ENCODE peak calls at places on chromosomes 3 and 15, in six cellular contexts. I, M, V, D, H and L are unnamed samples.
A peak's percentile ranks its signal among the peaks of the same experiment; 100 is the strongest.

GRCh38 chr3:166889241-166889640 is 490.9 kb downstream of the ZBBX start:
- DNase-seq in D (no peak), H (no peak), M (no peak), I (no peak), V (no peak), L (no peak)

GRCh38 chr3:191356586-191357439 is 26.5 kb upstream of the UTS2B start:
- DNase-seq in D (no peak), V (peak; percentile 68), M (no peak), I (peak; percentile 69), H (peak; percentile 63), L (no peak)

GRCh38 chr15:60744826-60745225 is 265.9 kb upstream of the ICE2 start:
- DNase-seq in D (no peak), H (no peak), V (no peak), M (no peak), I (peak; percentile 71), L (no peak)

GRCh38 chr15:83206971-83207621 is 527 bp downstream of the HDGFL3 start:
- DNase-seq in I (peak; percentile 70), D (peak; percentile 75), V (peak; percentile 27), M (peak; percentile 69), H (no peak), L (peak; percentile 73)

GRCh38 chr3:151315136-151315535 is 1.5 kb downstream of the GPR87 start:
- DNase-seq in H (peak; percentile 56), V (peak; percentile 67), M (no peak), D (no peak), I (no peak), L (no peak)

GRCh38 chr15:96750361-96750760 is 419.9 kb downstream of the NR2F2 start:
- DNase-seq in I (no peak), V (no peak), M (no peak), H (no peak), D (no peak), L (no peak)

GRCh38 chr15:33119865-33120264 is 74.6 kb downstream of the FMN1 start:
- DNase-seq in I (no peak), M (no peak), H (no peak), D (no peak), V (no peak), L (no peak)

GRCh38 chr15:88250826-88251225 is 5.7 kb downstream of the NTRK3 start:
- DNase-seq in V (no peak), I (no peak), D (no peak), H (no peak), M (no peak), L (no peak)

GRCh38 chr15:85411992-85412538 is 31.7 kb downstream of the AKAP13 start:
- DNase-seq in M (no peak), I (no peak), H (peak; percentile 75), D (no peak), V (peak; percentile 31), L (no peak)

GRCh38 chr3:39281533-39281932 is 1.7 kb upstream of the CX3CR1 start:
- DNase-seq in D (no peak), H (no peak), I (no peak), M (no peak), V (no peak), L (no peak)

GRCh38 chr3:169765281-169765624 is 393 bp upstream of the TERC start:
- DNase-seq in I (no peak), M (no peak), H (no peak), D (no peak), V (no peak), L (no peak)

GRCh38 chr15:85749261-85750151 is 45.2 kb downstream of the KLHL25 start:
- DNase-seq in H (peak; percentile 8), D (no peak), M (no peak), V (no peak), I (peak; percentile 66), L (no peak)

GRCh38 chr3:183285318-183285717 is 32.3 kb downstream of the B3GNT5 start:
- DNase-seq in D (no peak), M (no peak), V (no peak), H (no peak), I (no peak), L (no peak)

GRCh38 chr15:57890351-57890750 is 175.2 kb downstream of the ALDH1A2 start:
- DNase-seq in I (no peak), V (no peak), H (peak; percentile 35), D (no peak), M (no peak), L (no peak)

GRCh38 chr3:59575113-59576001 is 525.5 kb upstream of the CFAP20DC start:
- DNase-seq in D (peak; percentile 89), V (peak; percentile 76), M (peak; percentile 61), H (peak; percentile 69), I (peak; percentile 85), L (peak; percentile 66)

GRCh38 chr3:152021951-152022461 is 148.6 kb downstream of the SUCNR1 start:
- DNase-seq in H (peak; percentile 32), I (peak; percentile 63), V (peak; percentile 69), M (no peak), D (no peak), L (no peak)

GRCh38 chr3:162770556-162770955 is 1273.9 kb downstream of the OTOL1 start:
- DNase-seq in I (no peak), M (no peak), H (peak; percentile 19), V (peak; percentile 57), D (no peak), L (no peak)

GRCh38 chr3:178231645-178232044 is 304.6 kb upstream of the KCNMB2 start:
- DNase-seq in H (peak; percentile 48), V (no peak), I (no peak), M (no peak), D (no peak), L (no peak)

GRCh38 chr3:176789281-176789705 is 408.0 kb downstream of the TBL1XR1 start:
- DNase-seq in D (no peak), V (no peak), H (no peak), M (no peak), I (no peak), L (no peak)

GRCh38 chr3:194944526-194944925 is 258.8 kb downstream of the FAM43A start:
- DNase-seq in H (no peak), M (no peak), I (no peak), V (no peak), D (no peak), L (no peak)

GRCh38 chr15:39127925-39128617 is 452.8 kb upstream of the THBS1 start:
- DNase-seq in I (no peak), H (peak; percentile 97), V (peak; percentile 99), M (no peak), D (no peak), L (no peak)

GRCh38 chr15:71048913-71049675 is 66.2 kb upstream of the THSD4 start:
- DNase-seq in V (peak; percentile 97), M (no peak), H (peak; percentile 99), D (no peak), I (no peak), L (no peak)

GRCh38 chr3:150765949-150766720 is 3.2 kb upstream of the SIAH2 start:
- DNase-seq in H (peak; percentile 78), D (no peak), M (peak; percentile 55), V (peak; percentile 26), I (no peak), L (peak; percentile 51)

GRCh38 chr15:80246425-80246894 is 5.6 kb downstream of the CTXND1 start:
- DNase-seq in H (peak; percentile 3), V (no peak), I (peak; percentile 25), M (no peak), D (no peak), L (no peak)

GRCh38 chr3:141255137-141255536 is 23.5 kb downstream of the PXYLP1 start:
- DNase-seq in H (no peak), I (no peak), V (no peak), D (no peak), M (no peak), L (no peak)

GRCh38 chr3:101229681-101230080 is 90.7 kb downstream of the IMPG2 start:
- DNase-seq in V (peak; percentile 18), I (no peak), D (no peak), M (no peak), H (no peak), L (no peak)
- TF ChIP-seq CTCF in V (peak; percentile 17), I (peak; percentile 33), D (no peak), M (no peak), H (no peak), L (no peak)

DNA sequence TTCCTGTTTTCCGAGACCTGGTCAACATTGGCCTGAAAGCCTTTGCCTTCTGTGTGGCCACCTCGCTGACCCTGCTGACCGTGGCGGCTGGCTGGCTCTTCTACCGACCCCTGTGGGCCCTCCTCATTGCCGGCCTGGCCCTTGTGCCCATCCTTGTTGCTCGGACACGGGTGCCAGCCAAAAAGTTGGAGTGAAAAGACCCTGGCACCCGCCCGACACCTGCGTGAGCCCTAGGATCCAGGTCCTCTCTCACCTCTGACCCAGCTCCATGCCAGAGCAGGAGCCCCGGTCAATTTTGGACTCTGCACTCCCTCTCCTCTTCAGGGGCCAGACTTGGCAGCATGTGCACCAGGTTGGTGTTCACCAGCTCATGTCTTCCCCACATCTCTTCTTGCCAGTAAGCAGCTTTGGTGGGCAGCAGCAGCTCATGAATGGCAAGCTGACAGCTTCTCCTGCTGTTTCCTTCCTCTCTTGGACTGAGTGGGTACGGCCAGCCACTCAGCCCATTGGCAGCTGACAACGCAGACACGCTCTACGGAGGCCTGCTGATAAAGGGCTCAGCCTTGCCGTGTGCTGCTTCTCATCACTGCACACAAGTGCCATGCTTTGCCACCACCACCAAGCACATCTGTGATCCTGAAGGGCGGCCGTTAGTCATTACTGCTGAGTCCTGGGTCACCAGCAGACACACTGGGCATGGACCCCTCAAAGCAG is 16.9 kb downstream of the TMEM43 start:
- DNase-seq in I (peak; percentile 64), V (no peak), H (no peak), M (no peak), D (no peak), L (no peak)
- TF ChIP-seq CTCF in I (no peak), V (no peak), H (no peak), M (no peak), D (no peak), L (no peak)

DNA sequence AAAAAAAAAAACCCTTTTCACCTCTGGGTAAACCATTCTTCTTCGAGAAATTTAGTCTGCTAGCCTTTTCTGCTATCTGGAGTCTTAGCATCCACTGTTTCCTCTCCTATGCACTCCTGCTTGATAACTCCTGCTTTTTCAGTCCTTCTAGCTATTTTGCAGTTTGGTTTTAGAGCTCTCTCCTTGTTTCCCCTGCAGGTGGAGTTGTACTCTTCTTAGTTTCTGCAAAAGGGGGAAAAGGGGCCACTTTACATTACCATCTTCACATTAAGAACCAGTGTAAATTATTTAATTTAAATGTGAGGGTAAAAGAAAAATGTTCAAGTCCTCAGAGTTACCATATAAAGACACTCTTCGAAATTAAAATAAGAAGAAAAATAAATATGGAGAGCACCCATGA is 23.6 kb upstream of the MYLK start:
- DNase-seq in V (no peak), D (no peak), I (no peak), H (no peak), M (no peak), L (no peak)
- TF ChIP-seq CTCF in V (no peak), D (no peak), I (no peak), H (no peak), M (no peak), L (no peak)

GRCh38 chr3:100797921-100798491 is 88.7 kb downstream of the TFG start:
- DNase-seq in M (no peak), V (no peak), H (peak; percentile 43), D (no peak), I (no peak), L (no peak)

GRCh38 chr3:100802126-100802525 is 92.8 kb downstream of the TFG start:
- DNase-seq in I (no peak), M (no peak), H (peak; percentile 61), D (no peak), V (no peak), L (no peak)

DNA sequence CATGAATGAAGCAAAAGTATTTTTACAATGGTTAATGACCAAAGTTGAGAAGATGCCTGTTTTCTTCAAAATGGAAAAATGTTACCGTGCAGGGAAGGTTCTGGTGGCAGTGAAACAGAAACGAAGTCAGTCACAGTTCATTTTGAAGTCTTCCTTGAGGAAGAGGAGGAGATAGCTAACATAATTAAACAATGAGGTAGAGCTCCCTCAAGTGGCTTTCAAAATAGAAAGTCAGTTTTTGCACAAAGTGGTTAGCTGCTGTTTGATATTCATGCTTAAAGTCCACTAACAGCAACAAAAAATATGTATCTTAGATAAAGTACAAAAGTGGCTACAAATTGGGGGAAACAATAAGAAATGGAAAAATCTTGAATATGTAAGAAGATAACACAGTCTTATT is 87.3 kb downstream of the TFG start:
- DNase-seq in I (no peak), D (no peak), V (peak; percentile 38), M (no peak), H (peak; percentile 47), L (no peak)
- TF ChIP-seq CTCF in I (peak; percentile 38), D (peak; percentile 26), V (peak; percentile 39), M (peak; percentile 40), H (peak; percentile 44), L (no peak)